ENCODE peak calls at places on chromosome 21, in four cellular contexts. N is WTC11, D is NCI-H1092 treated with DMSO at 0.1 percent for 48 hours, U is left ventricle myocardium inferior. Q is an unnamed sample.

GRCh38 chr21:37561941-37562919 is 195.7 kb downstream of the DYRK1A start:
- DNase-seq in U (no peak), D (no peak), N (no peak), Q (no peak)

GRCh38 chr21:41121785-41122415 is 46.1 kb upstream of the BACE2 start:
- DNase-seq in N (peak), U (peak), D (peak), Q (peak)

GRCh38 chr21:44087426-44088400 is 19.5 kb upstream of the PWP2 start:
- DNase-seq in D (no peak), N (no peak), U (no peak), Q (no peak)

GRCh38 chr21:44918581-44919033 is 2.1 kb downstream of the ITGB2 start:
- DNase-seq in N (no peak), U (no peak), D (no peak), Q (no peak)

GRCh38 chr21:40070871-40071270 is 203.6 kb downstream of the PCP4 start:
- DNase-seq in N (no peak), D (no peak), U (no peak), Q (no peak)

GRCh38 chr21:41850085-41850484 is 29.1 kb downstream of the PRDM15 start:
- DNase-seq in D (no peak), U (no peak), N (no peak), Q (no peak)

GRCh38 chr21:45377866-45378257 is 27.1 kb upstream of the COL18A1 start:
- DNase-seq in U (no peak), N (no peak), D (no peak), Q (no peak)

GRCh38 chr21:25422610-25423608 is 184.4 kb downstream of the MRPL39 start:
- DNase-seq in D (no peak), U (no peak), N (no peak), Q (no peak)

GRCh38 chr21:25385912-25386474 is 221.3 kb downstream of the MRPL39 start:
- DNase-seq in D (peak), N (peak), U (no peak), Q (no peak)

GRCh38 chr21:44761011-44761729 is 40.5 kb downstream of the UBE2G2 start:
- DNase-seq in N (peak), U (no peak), D (no peak), Q (no peak)

GRCh38 chr21:20040768-20041167 is 957.4 kb upstream of the NCAM2 start:
- DNase-seq in N (no peak), D (no peak), U (no peak), Q (no peak)

GRCh38 chr21:45570826-45571601 is 28.8 kb upstream of the SLC19A1 start:
- DNase-seq in U (no peak), N (no peak), D (no peak), Q (peak)

GRCh38 chr21:35637431-35637830 is 422.9 kb downstream of the SETD4 start:
- DNase-seq in U (no peak), N (no peak), D (no peak), Q (no peak)

GRCh38 chr21:29657228-29657989 is 282.4 kb downstream of the GRIK1 start:
- DNase-seq in D (no peak), U (no peak), N (no peak), Q (no peak)

GRCh38 chr21:45700461-45700860 is 56.9 kb downstream of the PCBP3 start:
- DNase-seq in N (no peak), D (no peak), U (no peak), Q (no peak)

GRCh38 chr21:17859661-17860060 is 40.5 kb upstream of the C21orf91 start:
- DNase-seq in D (no peak), U (no peak), N (no peak), Q (no peak)

GRCh38 chr21:43659136-43660000 is at the start of the genes HSF2BP and RRP1B:
- DNase-seq in N (peak), D (peak), U (peak), Q (peak)

GRCh38 chr21:24032709-24033232 is 1574.5 kb downstream of the MRPL39 start:
- DNase-seq in D (no peak), U (no peak), N (no peak), Q (no peak)

GRCh38 chr21:14120091-14120734 is 90.5 kb downstream of the LIPI start:
- DNase-seq in N (peak), U (no peak), D (peak), Q (peak)

GRCh38 chr21:37849703-37850102 is 66.6 kb downstream of the KCNJ6 start:
- DNase-seq in N (no peak), D (no peak), U (no peak), Q (no peak)

GRCh38 chr21:36297938-36298572 is 21.9 kb upstream of the MORC3 start:
- DNase-seq in U (no peak), D (no peak), N (no peak), Q (no peak)

GRCh38 chr21:42149656-42150457 is 69.1 kb upstream of the ABCG1 start:
- DNase-seq in N (no peak), D (no peak), U (no peak), Q (no peak)

GRCh38 chr21:45998276-45998701 is 16.7 kb downstream of the COL6A1 start:
- DNase-seq in N (peak), D (no peak), U (peak), Q (no peak)

GRCh38 chr21:17688912-17689874 is 76.5 kb upstream of the BTG3 start:
- DNase-seq in U (peak), N (peak), D (peak), Q (peak)

GRCh38 chr21:46369520-46370235 is 45.7 kb downstream of the PCNT start:
- DNase-seq in N (no peak), D (no peak), U (no peak), Q (no peak)

GRCh38 chr21:45032977-45033705 is 41.2 kb upstream of the ADARB1 start:
- DNase-seq in U (no peak), D (no peak), N (no peak), Q (no peak)

GRCh38 chr21:44448651-44449131 is 6.6 kb upstream of the LRRC3 start:
- DNase-seq in U (no peak), N (no peak), D (no peak), Q (peak)

GRCh38 chr21:25898671-25899070 is 163.9 kb downstream of the GABPA start:
- DNase-seq in D (no peak), N (no peak), U (no peak), Q (no peak)

Q was measured in BE2C.